ENCODE peak calls at places on chromosomes 5 and 9, in seven cellular contexts. T, D, C, X, A, U and E are unnamed samples.

GRCh38 chr9:72363226-72363625 is 1.8 kb downstream of the ZFAND5 start:
- DNase-seq in T (no peak), D (no peak), C (no peak), X (no peak), A (no peak), U (no peak), E (no peak)

GRCh38 chr9:21392270-21392669 is 7.1 kb upstream of the IFNA2 start:
- DNase-seq in T (no peak), D (peak; percentile 37), C (peak; percentile 56), X (no peak), A (no peak), U (no peak), E (peak; percentile 80)

GRCh38 chr9:121640076-121640475 is 11.4 kb upstream of the DAB2IP start:
- DNase-seq in T (no peak), D (peak; percentile 59), C (peak; percentile 50), X (peak; percentile 17), A (peak; percentile 70), U (no peak), E (no peak)

GRCh38 chr9:133254471-133254870 is 20.5 kb downstream of the ABO start:
- DNase-seq in T (no peak), D (no peak), C (no peak), X (no peak), A (no peak), U (no peak), E (no peak)

GRCh38 chr5:158819840-158820620 is 279.7 kb downstream of the EBF1 start:
- DNase-seq in T (no peak), D (no peak), C (no peak), X (peak; percentile 33), A (no peak), U (peak; percentile 77), E (no peak)

GRCh38 chr5:145484195-145484594 is 350.9 kb downstream of the PRELID2 start:
- DNase-seq in T (no peak), D (peak; percentile 38), C (no peak), X (peak; percentile 92), A (no peak), U (no peak), E (peak; percentile 78)

GRCh38 chr9:77016526-77017504 is 2.6 kb upstream of the FOXB2 start:
- DNase-seq in T (no peak), D (no peak), C (no peak), X (no peak), A (no peak), U (no peak), E (no peak)

GRCh38 chr5:18800293-18801025 is 1166.2 kb downstream of the TAF11L14 start:
- DNase-seq in T (no peak), D (no peak), C (no peak), X (no peak), A (no peak), U (no peak), E (no peak)

GRCh38 chr5:99378443-99378842 is 449.6 kb upstream of the CHD1 start:
- DNase-seq in T (no peak), D (no peak), C (no peak), X (no peak), A (no peak), U (no peak), E (no peak)

GRCh38 chr9:109315889-109316640 is 4.8 kb downstream of the EPB41L4B start:
- DNase-seq in T (no peak), D (peak; percentile 82), C (peak; percentile 34), X (peak; percentile 18), A (no peak), U (no peak), E (peak; percentile 92)

GRCh38 chr9:126157826-126158431 is 168.7 kb upstream of the MVB12B start:
- DNase-seq in T (no peak), D (no peak), C (no peak), X (no peak), A (no peak), U (no peak), E (no peak)

GRCh38 chr5:65126192-65126591 is 355.5 kb downstream of the ADAMTS6 start:
- DNase-seq in T (no peak), D (no peak), C (no peak), X (peak; percentile 82), A (no peak), U (no peak), E (no peak)

DNA sequence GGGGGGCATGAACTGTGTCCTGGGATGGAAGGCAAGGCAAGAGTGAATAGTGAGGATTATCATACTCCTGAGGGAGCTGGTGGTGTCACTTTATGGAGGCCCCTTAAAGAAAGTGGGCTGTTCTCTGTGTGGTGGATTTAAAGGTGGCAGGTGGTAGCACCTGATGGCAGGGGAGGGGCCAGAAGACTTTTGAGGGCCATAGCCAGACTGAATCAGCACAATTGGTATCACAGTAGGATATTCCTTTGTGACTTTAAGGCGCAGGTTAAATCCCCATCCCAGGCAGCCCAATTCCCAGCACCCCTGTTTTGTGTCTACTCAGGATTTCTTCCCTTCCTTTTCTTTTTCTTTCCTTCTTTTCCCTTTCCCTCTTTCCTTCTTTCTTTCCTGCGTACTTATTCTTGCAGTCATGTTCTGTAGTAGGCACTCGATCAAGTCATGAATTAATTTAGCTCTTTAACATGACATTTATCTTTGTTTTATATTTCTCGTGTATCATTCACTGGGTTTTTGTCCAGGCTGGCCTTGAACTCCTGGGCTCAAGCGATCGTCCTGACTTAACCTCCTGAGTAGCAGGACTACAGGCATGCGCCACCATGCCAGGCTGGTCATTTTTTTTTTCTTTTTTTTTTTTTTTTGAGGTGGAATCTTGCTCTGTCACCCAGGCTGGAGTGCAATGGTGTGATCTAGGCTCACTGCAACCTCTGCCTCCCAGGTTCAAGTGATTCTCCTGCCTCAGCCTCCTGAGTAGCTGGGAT is 11.0 kb upstream of the PCBD2 start:
- DNase-seq in T (no peak), D (no peak), C (no peak), X (no peak), A (no peak), U (no peak), E (no peak)
- TF ChIP-seq CEBPB in T (no peak), D (no peak), C (no peak), X (no peak), A (no peak), U (no peak), E (no peak)

DNA sequence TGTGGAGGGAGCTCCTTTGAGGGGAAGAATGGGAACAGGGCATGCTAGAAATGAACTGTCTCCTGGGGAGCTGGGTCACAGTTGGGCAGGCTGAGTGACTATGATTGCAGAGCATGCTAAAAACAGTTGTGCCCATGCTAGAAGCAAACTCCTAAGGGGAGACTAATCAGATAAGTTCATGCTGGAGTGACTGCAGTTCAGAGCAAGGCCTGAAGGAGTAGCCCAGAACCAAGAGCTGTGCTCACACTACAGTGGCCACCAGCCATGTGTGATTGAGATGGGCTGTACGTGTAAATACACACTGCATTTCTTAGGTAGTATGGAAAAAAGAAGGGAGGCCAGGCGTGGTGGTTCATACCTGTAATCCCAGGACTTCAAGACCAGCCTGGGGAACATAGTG is 10.3 kb upstream of the AK1 start:
- DNase-seq in T (no peak), D (no peak), C (peak; percentile 27), X (no peak), A (no peak), U (no peak), E (no peak)
- TF ChIP-seq CEBPB in T (no peak), D (no peak), C (no peak), X (no peak), A (no peak), U (no peak), E (no peak)

GRCh38 chr9:101848485-101848919 is 110.1 kb upstream of the GRIN3A start:
- DNase-seq in T (no peak), D (no peak), C (no peak), X (no peak), A (peak; percentile 15), U (no peak), E (no peak)
- TF ChIP-seq CEBPB in T (no peak), D (no peak), C (no peak), X (no peak), A (no peak), U (no peak), E (no peak)

GRCh38 chr5:105587963-105588662 is 2025.5 kb upstream of the NUDT12 start:
- DNase-seq in T (no peak), D (no peak), C (no peak), X (no peak), A (peak; percentile 13), U (no peak), E (no peak)
- TF ChIP-seq CEBPB in T (no peak), D (no peak), C (no peak), X (no peak), A (no peak), U (no peak), E (no peak)

GRCh38 chr5:5141625-5142527 is 1.7 kb downstream of the ADAMTS16 start:
- DNase-seq in T (no peak), D (no peak), C (peak; percentile 55), X (peak; percentile 51), A (peak; percentile 53), U (no peak), E (peak; percentile 45)
- TF ChIP-seq CEBPB in T (no peak), D (no peak), C (no peak), X (no peak), A (no peak), U (no peak), E (no peak)

DNA sequence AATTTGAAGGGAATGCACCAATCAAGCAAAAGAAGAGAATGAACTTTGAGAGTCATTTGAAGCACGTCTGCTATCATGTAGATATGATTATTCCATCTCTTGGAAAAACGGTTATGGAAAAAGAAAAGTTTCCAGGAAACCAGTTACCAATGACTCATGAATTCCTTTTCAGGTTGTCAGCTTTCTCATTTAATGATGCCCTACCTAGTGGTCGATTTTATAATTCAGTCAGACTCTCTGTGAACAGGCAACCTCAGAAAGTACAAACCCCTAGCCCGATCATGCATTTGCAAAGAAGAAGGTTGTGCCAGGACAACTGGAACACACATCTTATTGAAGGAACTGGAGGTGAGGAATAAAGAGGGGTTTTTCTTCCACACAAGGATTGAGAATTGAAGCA is 355.1 kb upstream of the GRIA1 start:
- DNase-seq in T (no peak), D (no peak), C (no peak), X (no peak), A (no peak), U (no peak), E (no peak)
- TF ChIP-seq CEBPB in T (no peak), D (no peak), C (no peak), X (no peak), A (no peak), U (no peak), E (no peak)

DNA sequence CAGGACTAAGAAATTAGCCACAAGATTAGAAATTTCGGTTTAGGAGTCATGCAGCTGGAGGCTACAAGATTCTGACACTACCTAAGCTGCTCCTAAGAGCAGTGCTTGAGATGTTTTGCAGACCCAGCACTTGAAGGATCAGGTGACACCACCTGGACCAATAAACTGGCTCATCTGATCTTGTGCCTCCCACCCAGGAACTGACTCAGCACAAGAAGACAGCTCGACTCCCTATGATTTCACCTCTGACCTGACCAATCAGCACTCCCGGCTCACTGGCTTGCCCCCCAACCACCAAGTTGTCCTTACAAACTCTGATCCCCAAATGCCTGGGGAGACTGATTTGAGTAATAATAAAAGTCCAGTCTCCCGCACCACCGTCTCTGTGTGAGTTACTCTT is 170.4 kb downstream of the TTC39B start:
- DNase-seq in T (no peak), D (no peak), C (no peak), X (no peak), A (peak; percentile 16), U (no peak), E (peak; percentile 7)
- TF ChIP-seq CEBPB in T (no peak), D (no peak), C (no peak), X (no peak), A (no peak), U (no peak), E (no peak)

GRCh38 chr5:68246802-68247201 is 31.2 kb downstream of the PIK3R1 start:
- DNase-seq in T (no peak), D (no peak), C (no peak), X (no peak), A (no peak), U (no peak), E (no peak)
- TF ChIP-seq CEBPB in T (no peak), D (no peak), C (no peak), X (no peak), A (no peak), U (no peak), E (no peak)